ENCODE peak calls at places on chromosomes 13 and 19, in four cellular contexts. K is HepG2, B is K562, L is GM12878. D is an unnamed sample.

GRCh38 chr13:40233731-40234195 is 432.7 kb downstream of the FOXO1 start:
- DNase-seq in B (no peak), K (no peak), L (no peak), D (no peak)

GRCh38 chr13:96984061-96984508 is 10.2 kb downstream of the OXGR1 start:
- DNase-seq in B (peak), L (peak), K (no peak), D (peak)

GRCh38 chr13:32264407-32264806 is 50.8 kb downstream of the ZAR1L start:
- DNase-seq in B (no peak), K (no peak), L (no peak), D (no peak)

GRCh38 chr13:83733293-83733692 is 149.0 kb downstream of the SLITRK1 start:
- DNase-seq in K (no peak), B (no peak), L (no peak), D (no peak)

GRCh38 chr13:33992891-33993336 is 175.0 kb downstream of the RFC3 start:
- DNase-seq in B (no peak), L (no peak), K (peak), D (no peak)

GRCh38 chr19:19337120-19337519 is 16.5 kb downstream of the MAU2 start:
- DNase-seq in B (no peak), K (no peak), L (no peak), D (no peak)

GRCh38 chr19:18743281-18743825 is 47.8 kb downstream of the COMP start:
- DNase-seq in L (no peak), K (no peak), B (peak), D (peak)

GRCh38 chr13:27971236-27971645 is 2.1 kb upstream of the CDX2 start:
- DNase-seq in L (no peak), B (no peak), K (no peak), D (peak)

GRCh38 chr13:93450226-93450625 is 223.6 kb downstream of the GPC6 start:
- DNase-seq in K (no peak), L (no peak), B (no peak), D (peak)

GRCh38 chr19:18895828-18896341 is at the start of gene CERS1:
- DNase-seq in K (no peak), B (peak), L (no peak), D (peak)

GRCh38 chr19:588093-588742 is 1.5 kb upstream of the HCN2 start:
- DNase-seq in B (peak), L (no peak), K (peak), D (peak)

GRCh38 chr13:37640499-37640898 is 41.9 kb upstream of the POSTN start:
- DNase-seq in B (peak), L (no peak), K (no peak), D (no peak)

GRCh38 chr13:76790519-76791289 is 95.5 kb downstream of the KCTD12 start:
- DNase-seq in L (no peak), B (no peak), K (no peak), D (no peak)

GRCh38 chr19:54609356-54609791 is 15.9 kb downstream of the LILRA1 start:
- DNase-seq in L (no peak), K (no peak), B (no peak), D (no peak)

GRCh38 chr19:14511245-14511625 is 7.0 kb downstream of the DNAJB1 start:
- DNase-seq in B (no peak), K (no peak), L (no peak), D (no peak)

GRCh38 chr19:49712397-49712859 is 21.5 kb downstream of the CPT1C start:
- DNase-seq in K (peak), B (peak), L (no peak), D (peak)

GRCh38 chr13:20703785-20704458 is 423 bp downstream of the IL17D start:
- DNase-seq in K (peak), B (peak), L (peak), D (peak)

GRCh38 chr19:19568802-19569756 is 31.0 kb downstream of the CILP2 start:
- DNase-seq in B (no peak), K (no peak), L (no peak), D (no peak)

GRCh38 chr19:13090511-13091231 is 12.0 kb downstream of the LYL1 start:
- DNase-seq in L (no peak), B (no peak), K (no peak), D (peak)

GRCh38 chr19:50607874-50608785 is 31.6 kb downstream of the SYT3 start:
- DNase-seq in L (peak), B (peak), K (peak), D (peak)

GRCh38 chr13:109009756-109010155 is 380.3 kb downstream of the MYO16 start:
- DNase-seq in B (no peak), L (no peak), K (no peak), D (no peak)

GRCh38 chr19:708154-709141 is at the start of gene PALM:
- DNase-seq in K (peak), L (no peak), B (peak), D (peak)

GRCh38 chr13:80177327-80177726 is 163.6 kb downstream of the SPRY2 start:
- DNase-seq in B (no peak), L (no peak), K (no peak), D (no peak)

GRCh38 chr13:85501616-85502015 is 297.6 kb downstream of the SLITRK6 start:
- DNase-seq in B (no peak), L (no peak), K (no peak), D (no peak)

GRCh38 chr13:84211048-84211447 is 328.8 kb upstream of the SLITRK1 start:
- DNase-seq in K (no peak), L (no peak), B (no peak), D (no peak)

GRCh38 chr13:113364371-113364932 is 522 bp upstream of the GRTP1 start:
- DNase-seq in L (no peak), B (no peak), K (no peak), D (no peak)

GRCh38 chr13:113367020-113367560 is 3.2 kb upstream of the GRTP1 start:
- DNase-seq in K (no peak), B (no peak), L (no peak), D (no peak)

GRCh38 chr13:113366031-113366588 is 2.2 kb upstream of the GRTP1 start:
- DNase-seq in K (no peak), B (peak), L (no peak), D (no peak)

GRCh38 chr13:113365551-113365971 is 1.6 kb upstream of the GRTP1 start:
- DNase-seq in K (no peak), B (no peak), L (no peak), D (no peak)

GRCh38 chr13:113364933-113365371 is 1.0 kb upstream of the GRTP1 start:
- DNase-seq in K (no peak), B (no peak), L (no peak), D (peak)
- TF ChIP-seq MXI1 in K (no peak), B (no peak), L (no peak), D (no peak)

GRCh38 chr13:44906758-44907157 is 82.5 kb downstream of the NUFIP1 start:
- DNase-seq in B (no peak), L (no peak), K (no peak), D (no peak)
- TF ChIP-seq ZBTB33 in B (no peak), L (no peak), K (no peak), D (no peak)

DNA sequence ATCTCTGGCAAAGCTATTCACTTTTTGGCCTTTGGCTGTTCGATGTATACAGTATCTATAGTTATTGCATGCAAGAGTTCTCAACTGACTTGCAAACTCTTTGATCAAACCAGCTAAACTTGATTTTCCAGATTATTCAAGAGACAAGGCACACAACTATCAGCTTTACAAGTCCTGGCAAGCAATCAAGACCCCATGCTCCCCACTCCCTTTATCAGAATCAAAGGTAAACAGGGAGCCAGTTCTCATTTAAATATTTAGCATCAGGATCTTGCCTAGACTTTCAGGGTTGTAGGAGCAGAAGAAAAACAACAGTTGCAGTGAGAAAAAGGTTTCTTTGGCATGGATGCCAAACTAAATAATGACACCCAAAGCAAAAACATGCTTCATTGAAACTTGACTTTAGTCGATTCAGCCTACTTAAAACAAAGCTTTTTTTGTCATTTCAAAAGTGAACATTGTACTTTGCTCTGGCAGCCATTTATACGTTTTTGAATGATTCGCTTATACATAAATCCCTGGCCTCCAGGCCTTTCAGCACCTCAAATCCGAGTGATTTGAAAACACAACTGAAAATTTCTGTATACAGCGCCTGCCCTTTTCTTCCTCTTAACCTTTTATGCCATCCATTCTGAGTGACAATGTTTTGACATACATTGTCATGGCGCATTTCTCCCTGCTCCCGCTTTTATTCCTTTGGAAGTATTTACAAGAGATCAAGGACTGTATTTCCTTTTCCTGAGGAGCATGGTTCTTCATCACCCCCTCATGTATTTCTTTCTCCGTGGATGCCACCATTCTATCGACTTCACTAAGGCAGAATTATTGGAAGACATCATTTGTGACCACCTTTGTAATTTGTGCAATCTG is 340.8 kb downstream of the KLF5 start:
- DNase-seq in B (no peak), K (peak), L (no peak), D (no peak)
- TF ChIP-seq MXI1 in B (no peak), K (no peak), L (no peak), D (no peak)

GRCh38 chr19:34732548-34733255 is 1.3 kb upstream of the ZNF181 start:
- DNase-seq in L (no peak), B (peak), K (no peak), D (peak)
- TF ChIP-seq ZBTB33 in L (no peak), B (no peak), K (no peak), D (no peak)

GRCh38 chr13:26132756-26133155 is 80.9 kb upstream of the SHISA2 start:
- DNase-seq in K (no peak), B (peak), L (no peak), D (no peak)
- TF ChIP-seq MXI1 in K (no peak), B (no peak), L (no peak), D (no peak)

GRCh38 chr13:65606622-65607021 is 1623.5 kb downstream of the PCDH9 start:
- DNase-seq in K (no peak), B (no peak), L (no peak), D (no peak)
- TF ChIP-seq ZBTB33 in K (no peak), B (no peak), L (no peak), D (no peak)

DNA sequence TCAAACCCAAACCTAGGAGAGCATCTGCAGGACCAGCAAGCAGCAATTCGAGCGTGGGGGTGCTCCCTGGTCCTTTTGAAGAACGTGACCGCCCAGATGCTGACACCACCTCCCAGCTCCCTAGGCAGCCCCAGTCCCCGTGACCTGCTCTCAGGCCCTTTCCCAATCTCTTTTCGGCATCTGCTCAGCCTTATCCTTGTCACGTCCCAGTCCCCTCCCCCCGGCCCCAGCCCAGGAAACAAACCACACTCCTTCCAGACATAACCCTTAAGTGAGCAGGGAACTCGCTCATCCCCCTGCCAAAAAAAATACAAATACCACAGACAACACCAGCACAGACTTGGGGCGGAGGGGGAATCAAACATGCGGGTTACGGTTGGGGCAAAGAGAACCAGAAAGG is 3.3 kb downstream of the MLLT1 start:
- DNase-seq in B (peak), L (no peak), K (no peak), D (peak)
- TF ChIP-seq MXI1 in B (no peak), L (no peak), K (no peak), D (no peak)

GRCh38 chr13:110442946-110443632 is 118.4 kb downstream of the RAB20 start:
- DNase-seq in B (no peak), K (no peak), L (no peak), D (no peak)
- TF ChIP-seq ZBTB33 in B (no peak), K (no peak), L (no peak), D (no peak)

GRCh38 chr19:57946316-57946715 is 1.2 kb downstream of the ZNF256 start:
- DNase-seq in L (no peak), B (no peak), K (no peak), D (no peak)
- TF ChIP-seq MXI1 in L (no peak), B (no peak), K (no peak), D (no peak)

D was measured in SK-N-SH.